ENCODE peak calls at places on chromosomes 3 and 15, in four cellular contexts. I, B, N and G are unnamed samples.

GRCh38 chr15:35000511-35000910 is 12.4 kb upstream of the ZNF770 start:
- DNase-seq in I (no peak), B (peak; percentile 9), N (peak; percentile 72), G (no peak)

GRCh38 chr3:40407007-40407406 is 20.0 kb downstream of the ENTPD3 start:
- DNase-seq in I (no peak), B (no peak), N (no peak), G (no peak)

GRCh38 chr3:162742159-162742717 is 1245.6 kb downstream of the OTOL1 start:
- DNase-seq in I (no peak), B (no peak), N (no peak), G (no peak)

GRCh38 chr3:46848271-46849097 is 14.8 kb downstream of the MYL3 start:
- DNase-seq in I (no peak), B (peak; percentile 34), N (peak; percentile 97), G (no peak)

GRCh38 chr3:152365126-152365525 is 96.4 kb downstream of the MBNL1 start:
- DNase-seq in I (no peak), B (no peak), N (no peak), G (no peak)

GRCh38 chr15:33059184-33059583 is 135.3 kb downstream of the FMN1 start:
- DNase-seq in I (no peak), B (no peak), N (peak; percentile 9), G (no peak)

GRCh38 chr3:13544293-13544831 is 4.6 kb upstream of the FBLN2 start:
- DNase-seq in I (no peak), B (no peak), N (peak; percentile 78), G (no peak)

GRCh38 chr15:48373855-48374421 is 42.7 kb downstream of the DUT start:
- DNase-seq in I (no peak), B (peak; percentile 75), N (peak; percentile 89), G (no peak)

GRCh38 chr15:63089260-63090043 is 32.2 kb upstream of the LACTB start:
- DNase-seq in I (no peak), B (no peak), N (peak; percentile 93), G (no peak)

GRCh38 chr3:197541756-197542539 is 13.8 kb downstream of the BDH1 start:
- DNase-seq in I (peak; percentile 37), B (peak; percentile 66), N (peak; percentile 86), G (peak; percentile 51)

GRCh38 chr3:157475921-157476395 is 27.3 kb downstream of the VEPH1 start:
- DNase-seq in I (no peak), B (no peak), N (peak; percentile 65), G (no peak)

GRCh38 chr3:41640076-41640475 is 321.8 kb downstream of the ULK4 start:
- DNase-seq in I (no peak), B (no peak), N (no peak), G (no peak)

GRCh38 chr15:67146214-67146613 is 80.8 kb downstream of the SMAD3 start:
- DNase-seq in I (no peak), B (peak; percentile 75), N (peak; percentile 91), G (no peak)

GRCh38 chr3:60399861-60400845 is 851.1 kb downstream of the FHIT start:
- DNase-seq in I (no peak), B (no peak), N (peak; percentile 1), G (no peak)

GRCh38 chr15:82021992-82022391 is 23.8 kb downstream of the MEX3B start:
- DNase-seq in I (no peak), B (peak; percentile 7), N (peak; percentile 64), G (no peak)

GRCh38 chr3:112042842-112043280 is 8.3 kb downstream of the TMPRSS7 start:
- DNase-seq in I (no peak), B (no peak), N (no peak), G (no peak)

GRCh38 chr3:128385080-128385832 is 81.4 kb downstream of the DNAJB8 start:
- DNase-seq in I (no peak), B (peak; percentile 41), N (peak; percentile 87), G (no peak)

GRCh38 chr3:131705558-131706051 is 202.8 kb upstream of the MRPL3 start:
- DNase-seq in I (no peak), B (no peak), N (no peak), G (no peak)

GRCh38 chr3:43155464-43156121 is 49.7 kb upstream of the POMGNT2 start:
- DNase-seq in I (peak; percentile 26), B (peak; percentile 84), N (peak; percentile 85), G (no peak)

GRCh38 chr3:31832576-31832975 is 148.5 kb downstream of the OSBPL10 start:
- DNase-seq in I (no peak), B (no peak), N (no peak), G (no peak)

GRCh38 chr15:67201136-67201535 is 53.3 kb downstream of the AAGAB start:
- DNase-seq in I (no peak), B (no peak), N (no peak), G (no peak)

GRCh38 chr15:69729167-69729748 is 276.6 kb downstream of the RPLP1 start:
- DNase-seq in I (no peak), B (peak; percentile 62), N (peak; percentile 56), G (no peak)

GRCh38 chr3:175111036-175111435 is 251.9 kb downstream of the NAALADL2 start:
- DNase-seq in I (no peak), B (peak; percentile 46), N (peak; percentile 54), G (no peak)

GRCh38 chr15:48493084-48493762 is 152.3 kb downstream of the FBN1 start:
- DNase-seq in I (no peak), B (no peak), N (peak; percentile 84), G (no peak)

GRCh38 chr3:60056394-60056793 is 1006.6 kb upstream of the CFAP20DC start:
- DNase-seq in I (no peak), B (no peak), N (no peak), G (no peak)

GRCh38 chr3:153625506-153625905 is 463.5 kb downstream of the RAP2B start:
- DNase-seq in I (no peak), B (no peak), N (no peak), G (no peak)

GRCh38 chr15:96049766-96050165 is 280.7 kb upstream of the NR2F2 start:
- DNase-seq in I (no peak), B (no peak), N (no peak), G (no peak)

GRCh38 chr3:50321146-50321843 is 1.2 kb downstream of the HYAL2 start:
- DNase-seq in I (peak; percentile 90), B (peak; percentile 94), N (peak; percentile 89), G (peak; percentile 86)

GRCh38 chr15:88930579-88930978 is 17.4 kb upstream of the MFGE8 start:
- DNase-seq in I (no peak), B (no peak), N (no peak), G (no peak)

GRCh38 chr3:29057326-29057725 is 223.5 kb upstream of the RBMS3 start:
- DNase-seq in I (no peak), B (no peak), N (peak; percentile 64), G (no peak)

GRCh38 chr3:118036215-118036614 is 998.4 kb downstream of the IGSF11 start:
- DNase-seq in I (no peak), B (no peak), N (no peak), G (no peak)

GRCh38 chr15:51708013-51708412 is 26.7 kb downstream of the SCG3 start:
- DNase-seq in I (no peak), B (no peak), N (no peak), G (no peak)

GRCh38 chr15:47184405-47185221 is 532.7 kb upstream of the SEMA6D start:
- DNase-seq in I (no peak), B (no peak), N (peak; percentile 16), G (no peak)